ENCODE peak calls at places on chromosome 11, in six cellular contexts. One of them, this sample, is unnamed.
A peak's percentile ranks its signal among the peaks of the same experiment; 100 is the strongest.

GRCh38 chr11:34239465-34240149 is 118.2 kb downstream of the ABTB2 start:
- DNase-seq in trophoblast cell: no peak
- DNase-seq in tibial nerve: no peak
- DNase-seq in fibroblast of lung: no peak
- DNase-seq in right cardiac atrium: no peak
- DNase-seq in IMR-90: no peak
- DNase-seq in this sample: no peak

GRCh38 chr11:76200006-76200940 is 6.0 kb downstream of the WNT11 start:
- DNase-seq in trophoblast cell: no peak
- DNase-seq in tibial nerve: no peak
- DNase-seq in fibroblast of lung: no peak
- DNase-seq in right cardiac atrium: peak; percentile 46
- DNase-seq in IMR-90: no peak
- DNase-seq in this sample: no peak

GRCh38 chr11:128622137-128622523 is 34.8 kb upstream of the ETS1 start:
- DNase-seq in trophoblast cell: no peak
- DNase-seq in tibial nerve: no peak
- DNase-seq in fibroblast of lung: no peak
- DNase-seq in right cardiac atrium: peak; percentile 49
- DNase-seq in IMR-90: no peak
- DNase-seq in this sample: no peak

GRCh38 chr11:26946209-26946828 is 47.6 kb upstream of the FIBIN start:
- DNase-seq in trophoblast cell: no peak
- DNase-seq in tibial nerve: no peak
- DNase-seq in fibroblast of lung: peak; percentile 77
- DNase-seq in right cardiac atrium: no peak
- DNase-seq in IMR-90: peak; percentile 69
- DNase-seq in this sample: no peak

GRCh38 chr11:79980916-79981315 is 540.1 kb upstream of the TENM4 start:
- DNase-seq in trophoblast cell: no peak
- DNase-seq in tibial nerve: no peak
- DNase-seq in fibroblast of lung: no peak
- DNase-seq in right cardiac atrium: no peak
- DNase-seq in IMR-90: no peak
- DNase-seq in this sample: no peak

GRCh38 chr11:23730307-23730998 is 766.4 kb upstream of the LUZP2 start:
- DNase-seq in trophoblast cell: peak; percentile 40
- DNase-seq in tibial nerve: no peak
- DNase-seq in fibroblast of lung: no peak
- DNase-seq in right cardiac atrium: peak; percentile 48
- DNase-seq in IMR-90: no peak
- DNase-seq in this sample: no peak

GRCh38 chr11:32881286-32881685 is 11.3 kb upstream of the QSER1 start:
- DNase-seq in trophoblast cell: no peak
- DNase-seq in tibial nerve: no peak
- DNase-seq in fibroblast of lung: no peak
- DNase-seq in right cardiac atrium: no peak
- DNase-seq in IMR-90: peak; percentile 30
- DNase-seq in this sample: no peak

GRCh38 chr11:64520013-64520412 is 71.0 kb upstream of the SLC22A12 start:
- DNase-seq in trophoblast cell: no peak
- DNase-seq in tibial nerve: no peak
- DNase-seq in fibroblast of lung: no peak
- DNase-seq in right cardiac atrium: no peak
- DNase-seq in IMR-90: no peak
- DNase-seq in this sample: no peak

GRCh38 chr11:97893612-97894011 is 1127.1 kb upstream of the CNTN5 start:
- DNase-seq in trophoblast cell: no peak
- DNase-seq in tibial nerve: no peak
- DNase-seq in fibroblast of lung: no peak
- DNase-seq in right cardiac atrium: no peak
- DNase-seq in IMR-90: no peak
- DNase-seq in this sample: no peak

GRCh38 chr11:121589946-121590537 is 137.3 kb upstream of the SORL1-AS1 start:
- DNase-seq in trophoblast cell: no peak
- DNase-seq in tibial nerve: no peak
- DNase-seq in fibroblast of lung: no peak
- DNase-seq in right cardiac atrium: no peak
- DNase-seq in IMR-90: no peak
- DNase-seq in this sample: peak; percentile 42

GRCh38 chr11:92948116-92948515 is 21.3 kb upstream of the MTNR1B start:
- DNase-seq in trophoblast cell: no peak
- DNase-seq in tibial nerve: no peak
- DNase-seq in fibroblast of lung: no peak
- DNase-seq in right cardiac atrium: no peak
- DNase-seq in IMR-90: no peak
- DNase-seq in this sample: no peak

DNA sequence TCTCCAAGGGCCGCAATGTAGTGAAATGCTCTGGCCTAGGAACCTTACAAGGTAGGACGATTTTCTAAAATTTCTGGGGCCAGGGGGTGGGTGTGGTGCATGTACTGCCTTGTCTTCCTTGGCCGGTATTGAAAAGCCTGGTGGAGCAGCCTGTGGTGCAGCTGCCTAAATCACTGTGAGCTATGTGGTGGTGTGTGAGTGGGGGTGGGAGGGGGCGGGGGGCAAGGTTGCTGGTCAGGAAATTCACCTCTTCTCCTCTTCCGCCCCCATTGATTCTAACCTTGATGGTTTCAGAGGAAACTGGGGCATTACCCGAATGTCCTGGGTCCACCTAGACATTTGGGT is 137.2 kb downstream of the DBX1 start:
- DNase-seq in trophoblast cell: no peak
- DNase-seq in tibial nerve: no peak
- DNase-seq in fibroblast of lung: no peak
- DNase-seq in right cardiac atrium: no peak
- DNase-seq in IMR-90: no peak
- DNase-seq in this sample: no peak
- H3K27ac ChIP-seq in trophoblast cell: peak overlapping the region; percentile 94
- H3K27ac ChIP-seq in tibial nerve: no peak overlapping the region
- H3K27ac ChIP-seq in fibroblast of lung: no peak overlapping the region
- H3K27ac ChIP-seq in right cardiac atrium: no peak overlapping the region
- H3K27ac ChIP-seq in IMR-90: peak overlapping the region; percentile 9
- H3K27ac ChIP-seq in this sample: peak overlapping the region; percentile 19

DNA sequence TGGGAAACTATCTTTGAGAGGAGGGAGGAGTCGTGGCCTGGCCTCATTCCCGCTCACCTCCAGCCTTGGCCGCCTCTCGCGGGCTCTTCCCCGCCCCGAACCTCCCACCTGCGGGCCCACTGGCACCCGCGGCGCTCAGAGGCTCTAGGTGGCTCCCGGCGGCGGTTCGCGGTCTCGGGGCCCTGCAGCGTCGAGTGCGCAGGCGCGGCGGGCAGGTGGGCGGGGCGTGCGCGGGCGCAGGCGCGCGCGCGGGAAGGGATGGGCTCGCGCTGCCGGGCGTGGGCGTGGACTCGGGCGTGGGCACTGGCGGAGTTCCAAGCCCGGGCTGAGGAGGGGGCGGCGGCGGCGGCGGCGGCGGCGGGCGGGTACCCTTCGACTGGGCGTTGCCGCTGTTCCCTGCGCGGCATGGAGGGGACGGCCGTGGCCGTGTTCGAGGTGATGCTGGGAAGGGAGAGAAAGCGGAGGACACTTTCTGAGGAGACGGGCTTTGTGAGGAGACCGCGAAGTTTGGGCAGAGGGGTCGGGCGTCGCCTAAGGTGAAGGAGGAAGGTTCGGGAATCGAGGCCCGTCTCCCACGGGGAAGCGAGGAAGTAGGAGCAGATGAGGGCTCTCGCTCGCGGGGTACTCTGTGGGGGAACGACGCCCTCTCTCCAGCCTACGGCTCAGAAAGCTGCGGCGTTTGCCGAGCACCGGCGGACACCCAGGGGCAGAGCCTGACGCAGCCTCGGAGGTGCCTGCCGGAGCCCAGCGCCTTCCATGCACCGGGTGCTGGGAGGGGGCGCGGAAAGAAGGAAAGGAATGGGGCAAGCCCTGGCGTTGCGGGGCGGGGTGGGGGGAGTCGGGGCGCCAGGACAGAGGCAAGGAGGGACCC is 15.7 kb upstream of the SPTBN2 start:
- DNase-seq in trophoblast cell: peak; percentile 92
- DNase-seq in tibial nerve: peak; percentile 62
- DNase-seq in fibroblast of lung: peak; percentile 43
- DNase-seq in right cardiac atrium: peak; percentile 94
- DNase-seq in IMR-90: peak; percentile 45
- DNase-seq in this sample: peak; percentile 70
- H3K27ac ChIP-seq in trophoblast cell: peak overlapping the region; percentile 40
- H3K27ac ChIP-seq in tibial nerve: peak overlapping the region; percentile 86
- H3K27ac ChIP-seq in fibroblast of lung: peak overlapping the region; percentile 61
- H3K27ac ChIP-seq in right cardiac atrium: peak overlapping the region; percentile 6
- H3K27ac ChIP-seq in IMR-90: peak overlapping the region; percentile 68
- H3K27ac ChIP-seq in this sample: peak overlapping the region; percentile 92

GRCh38 chr11:45285289-45285828 is 782 bp downstream of the SYT13 start:
- DNase-seq in trophoblast cell: no peak
- DNase-seq in tibial nerve: no peak
- DNase-seq in fibroblast of lung: no peak
- DNase-seq in right cardiac atrium: no peak
- DNase-seq in IMR-90: no peak
- DNase-seq in this sample: no peak
- H3K27ac ChIP-seq in trophoblast cell: no peak overlapping the region
- H3K27ac ChIP-seq in tibial nerve: no peak overlapping the region
- H3K27ac ChIP-seq in fibroblast of lung: no peak overlapping the region
- H3K27ac ChIP-seq in right cardiac atrium: no peak overlapping the region
- H3K27ac ChIP-seq in IMR-90: no peak overlapping the region
- H3K27ac ChIP-seq in this sample: peak overlapping the region; percentile 41

DNA sequence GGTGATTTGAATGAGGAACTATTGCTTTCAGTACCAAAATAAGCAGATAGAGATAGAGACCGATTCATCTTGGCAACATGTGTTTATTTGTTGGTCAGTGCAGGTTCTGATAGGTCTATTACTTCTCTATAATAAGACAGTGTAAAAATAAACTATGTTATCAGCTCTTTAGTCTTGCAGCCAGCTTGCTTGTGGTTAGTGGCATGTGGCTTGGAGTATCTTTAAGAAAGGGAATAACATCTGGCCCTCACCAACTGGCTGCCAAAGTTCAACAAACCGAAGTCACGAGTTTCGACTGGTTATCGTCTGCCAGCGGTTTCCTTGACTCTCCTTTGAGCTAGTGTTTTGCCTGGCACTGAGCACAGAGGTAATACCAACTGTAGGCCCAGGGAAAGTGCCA is 71.8 kb downstream of the CTTN start:
- DNase-seq in trophoblast cell: no peak
- DNase-seq in tibial nerve: no peak
- DNase-seq in fibroblast of lung: peak; percentile 80
- DNase-seq in right cardiac atrium: no peak
- DNase-seq in IMR-90: peak; percentile 46
- DNase-seq in this sample: no peak
- H3K27ac ChIP-seq in trophoblast cell: no peak overlapping the region
- H3K27ac ChIP-seq in tibial nerve: no peak overlapping the region
- H3K27ac ChIP-seq in fibroblast of lung: no peak overlapping the region
- H3K27ac ChIP-seq in right cardiac atrium: peak overlapping the region; percentile 24
- H3K27ac ChIP-seq in IMR-90: no peak overlapping the region
- H3K27ac ChIP-seq in this sample: no peak overlapping the region

DNA sequence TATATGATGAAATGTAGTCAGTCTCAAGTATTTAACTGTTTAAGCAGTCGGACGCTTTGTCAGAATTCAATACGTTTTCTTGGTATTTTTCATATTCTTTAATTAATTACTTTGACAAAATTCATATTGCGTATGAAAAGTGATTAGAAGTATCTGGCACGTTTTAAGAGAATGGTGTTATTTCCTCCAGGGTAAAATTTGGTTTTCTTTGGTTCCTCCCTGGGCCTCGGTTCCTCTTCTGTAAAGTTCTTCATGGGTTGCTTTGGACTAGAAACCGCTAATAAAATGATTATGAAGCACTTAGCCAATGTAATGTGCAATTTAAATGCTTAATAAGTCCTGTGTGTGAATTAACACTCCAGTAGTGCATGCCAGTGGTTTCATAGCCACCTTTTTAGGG is 1.5 kb downstream of the CBL start:
- DNase-seq in trophoblast cell: no peak
- DNase-seq in tibial nerve: no peak
- DNase-seq in fibroblast of lung: no peak
- DNase-seq in right cardiac atrium: no peak
- DNase-seq in IMR-90: no peak
- DNase-seq in this sample: no peak
- H3K27ac ChIP-seq in trophoblast cell: no peak overlapping the region
- H3K27ac ChIP-seq in tibial nerve: peak overlapping the region; percentile 98
- H3K27ac ChIP-seq in fibroblast of lung: no peak overlapping the region
- H3K27ac ChIP-seq in right cardiac atrium: no peak overlapping the region
- H3K27ac ChIP-seq in IMR-90: no peak overlapping the region
- H3K27ac ChIP-seq in this sample: no peak overlapping the region

DNA sequence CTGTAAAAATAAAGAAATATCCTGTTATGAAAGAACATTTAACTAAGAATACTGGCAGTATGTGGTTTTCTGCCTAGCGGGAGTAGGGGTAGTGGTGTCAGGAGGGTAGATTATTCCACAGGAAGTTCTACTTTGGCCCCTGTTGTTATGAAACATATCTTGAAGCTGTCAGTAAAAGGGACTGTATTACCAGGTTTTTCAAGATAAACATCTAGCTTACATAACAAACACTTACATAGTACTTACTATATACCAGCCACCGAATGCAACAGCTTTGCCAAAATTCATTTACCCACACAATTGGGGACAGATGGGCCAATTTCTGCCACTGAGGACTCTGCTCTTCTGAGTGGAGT is 3.7 kb downstream of the TMEM123 start:
- DNase-seq in trophoblast cell: no peak
- DNase-seq in tibial nerve: no peak
- DNase-seq in fibroblast of lung: no peak
- DNase-seq in right cardiac atrium: no peak
- DNase-seq in IMR-90: no peak
- DNase-seq in this sample: no peak
- H3K27ac ChIP-seq in trophoblast cell: no peak overlapping the region
- H3K27ac ChIP-seq in tibial nerve: peak overlapping the region; percentile 93
- H3K27ac ChIP-seq in fibroblast of lung: no peak overlapping the region
- H3K27ac ChIP-seq in right cardiac atrium: no peak overlapping the region
- H3K27ac ChIP-seq in IMR-90: no peak overlapping the region
- H3K27ac ChIP-seq in this sample: peak overlapping the region; percentile 93

This sample was measured in dorsolateral prefrontal cortex.